ENCODE peak calls at places on chromosomes 13 and 19, in seven cellular contexts. S, V, X, W, J, D and Z are unnamed samples.

GRCh38 chr13:35475960-35476943 is at the start of gene MAB21L1:
- DNase-seq in V (peak), X (peak), S (no peak), J (peak), D (no peak), W (peak), Z (no peak)

GRCh38 chr13:93951153-93951552 is 528.3 kb downstream of the DCT start:
- DNase-seq in J (no peak), S (no peak), W (no peak), D (no peak), X (no peak), V (peak), Z (no peak)

GRCh38 chr13:40813662-40814454 is 24.4 kb downstream of the SLC25A15 start:
- DNase-seq in J (no peak), S (peak), V (peak), D (no peak), W (peak), X (peak), Z (no peak)

GRCh38 chr19:55146648-55147218 is 2.3 kb downstream of the TNNT1 start:
- DNase-seq in W (peak), S (peak), V (no peak), D (no peak), X (no peak), J (no peak), Z (no peak)

GRCh38 chr19:17557461-17557860 is 2.0 kb downstream of the COLGALT1 start:
- DNase-seq in D (no peak), V (no peak), X (no peak), W (no peak), J (no peak), S (no peak), Z (no peak)

GRCh38 chr19:3095375-3096191 is 1.4 kb downstream of the GNA11 start:
- DNase-seq in S (no peak), D (no peak), V (no peak), W (no peak), X (peak), J (peak), Z (no peak)

GRCh38 chr13:23321534-23322241 is 111.8 kb downstream of the SACS start:
- DNase-seq in X (peak), W (peak), D (no peak), V (peak), S (no peak), J (no peak), Z (no peak)

GRCh38 chr13:40480012-40480914 is 186.2 kb downstream of the FOXO1 start:
- DNase-seq in V (no peak), X (no peak), J (no peak), W (no peak), D (no peak), S (no peak), Z (no peak)

GRCh38 chr13:103282571-103283450 is 216.6 kb upstream of the SLC10A2 start:
- DNase-seq in S (no peak), D (no peak), V (peak), J (no peak), X (no peak), W (peak), Z (no peak)

GRCh38 chr19:16876904-16877361 is 11.9 kb upstream of the F2RL3 start:
- DNase-seq in S (no peak), V (peak), J (no peak), X (peak), W (peak), D (no peak), Z (no peak)

GRCh38 chr19:46951236-46951986 is 68.2 kb upstream of the NPAS1 start:
- DNase-seq in V (peak), S (no peak), J (no peak), W (peak), D (no peak), X (no peak), Z (no peak)

GRCh38 chr13:112442483-112443090 is 66.4 kb downstream of the SPACA7 start:
- DNase-seq in V (no peak), X (no peak), J (peak), W (no peak), D (no peak), S (no peak), Z (no peak)

GRCh38 chr13:114076329-114076761 is 56.1 kb downstream of the RASA3 start:
- DNase-seq in S (no peak), V (no peak), D (no peak), J (no peak), W (no peak), X (no peak), Z (no peak)

GRCh38 chr19:50162988-50163387 is at the start of gene IZUMO2:
- DNase-seq in S (no peak), W (no peak), D (no peak), J (no peak), V (no peak), X (no peak), Z (no peak)